ENCODE peak calls at places on chromosomes 3 and 15, in seven cellular contexts. P, R, X, V, T, L and W are unnamed samples.

GRCh38 chr3:133089906-133090305 is 51.7 kb downstream of the TMEM108 start:
- DNase-seq in P (no peak), R (no peak), X (no peak), V (no peak), T (no peak), L (no peak), W (no peak)

GRCh38 chr15:23401627-23402026 is 45.4 kb downstream of the GOLGA6L2 start:
- DNase-seq in P (no peak), R (no peak), X (no peak), V (no peak), T (no peak), L (no peak), W (no peak)

GRCh38 chr15:40103124-40103858 is 5.4 kb downstream of the BMF start:
- DNase-seq in P (no peak), R (peak; percentile 89), X (peak; percentile 83), V (no peak), T (no peak), L (no peak), W (no peak)

GRCh38 chr3:197209366-197210260 is 88.8 kb downstream of the DLG1 start:
- DNase-seq in P (no peak), R (no peak), X (no peak), V (no peak), T (no peak), L (no peak), W (no peak)

GRCh38 chr15:34039506-34040123 is 611 bp upstream of the AVEN start:
- DNase-seq in P (no peak), R (no peak), X (peak; percentile 10), V (no peak), T (peak; percentile 39), L (no peak), W (no peak)

GRCh38 chr3:152352559-152352958 is 83.8 kb downstream of the MBNL1 start:
- DNase-seq in P (no peak), R (peak; percentile 26), X (no peak), V (no peak), T (no peak), L (no peak), W (no peak)

GRCh38 chr15:98651581-98652220 is 3.4 kb downstream of the IGF1R start:
- DNase-seq in P (no peak), R (no peak), X (no peak), V (no peak), T (no peak), L (no peak), W (no peak)

GRCh38 chr3:186930639-186931486 is 537 bp downstream of the ST6GAL1 start:
- DNase-seq in P (peak; percentile 48), R (peak; percentile 84), X (peak; percentile 8), V (peak; percentile 53), T (peak; percentile 43), L (no peak), W (peak; percentile 64)

GRCh38 chr3:167940241-167940640 is 155.5 kb downstream of the GOLIM4 start:
- DNase-seq in P (no peak), R (no peak), X (no peak), V (no peak), T (no peak), L (no peak), W (no peak)

GRCh38 chr3:30779686-30780287 is 114.7 kb downstream of the GADL1 start:
- DNase-seq in P (no peak), R (peak; percentile 53), X (no peak), V (no peak), T (no peak), L (peak; percentile 25), W (no peak)

GRCh38 chr3:9013782-9014181 is 50.5 kb upstream of the RAD18 start:
- DNase-seq in P (no peak), R (no peak), X (no peak), V (no peak), T (no peak), L (no peak), W (no peak)

GRCh38 chr15:31341036-31341435 is 14.4 kb downstream of the KLF13 start:
- DNase-seq in P (no peak), R (no peak), X (no peak), V (no peak), T (no peak), L (no peak), W (no peak)

GRCh38 chr15:63021031-63021430 is 21.5 kb upstream of the TPM1 start:
- DNase-seq in P (no peak), R (no peak), X (no peak), V (no peak), T (no peak), L (no peak), W (no peak)

GRCh38 chr15:49242820-49243219 is 72.8 kb downstream of the GALK2 start:
- DNase-seq in P (no peak), R (peak; percentile 21), X (no peak), V (no peak), T (no peak), L (peak; percentile 43), W (no peak)

GRCh38 chr15:59438891-59439290 is 905 bp downstream of the FAM81A start:
- DNase-seq in P (no peak), R (no peak), X (no peak), V (no peak), T (no peak), L (no peak), W (no peak)

GRCh38 chr3:156431334-156432121 is 123.4 kb downstream of the SSR3 start:
- DNase-seq in P (no peak), R (no peak), X (no peak), V (no peak), T (no peak), L (no peak), W (no peak)

GRCh38 chr3:187445352-187445751 is 77.2 kb downstream of the RTP4 start:
- DNase-seq in P (no peak), R (no peak), X (no peak), V (no peak), T (no peak), L (no peak), W (no peak)

GRCh38 chr3:194573680-194574437 is 59.4 kb downstream of the TMEM44 start:
- DNase-seq in P (no peak), R (peak; percentile 77), X (peak; percentile 41), V (no peak), T (peak; percentile 32), L (no peak), W (no peak)

GRCh38 chr15:34726407-34727100 is 28.2 kb downstream of the GJD2 start:
- DNase-seq in P (no peak), R (no peak), X (no peak), V (no peak), T (no peak), L (no peak), W (no peak)

GRCh38 chr3:57942872-57943283 is 65.3 kb upstream of the FLNB start:
- DNase-seq in P (no peak), R (no peak), X (no peak), V (no peak), T (no peak), L (no peak), W (no peak)

GRCh38 chr3:183845090-183845489 is 19.7 kb upstream of the MAP6D1 start:
- DNase-seq in P (no peak), R (no peak), X (no peak), V (no peak), T (no peak), L (no peak), W (no peak)

GRCh38 chr3:25571285-25571684 is 93.4 kb downstream of the TOP2B start:
- DNase-seq in P (no peak), R (no peak), X (no peak), V (no peak), T (no peak), L (no peak), W (no peak)

GRCh38 chr3:57983734-57984518 is 24.3 kb upstream of the FLNB start:
- DNase-seq in P (peak; percentile 9), R (no peak), X (no peak), V (no peak), T (peak; percentile 37), L (peak; percentile 61), W (no peak)

GRCh38 chr15:70200511-70200991 is 102.8 kb upstream of the TLE3 start:
- DNase-seq in P (no peak), R (no peak), X (no peak), V (no peak), T (no peak), L (no peak), W (no peak)

GRCh38 chr15:91950631-91951384 is 97.3 kb downstream of the SLCO3A1 start:
- DNase-seq in P (no peak), R (no peak), X (no peak), V (no peak), T (no peak), L (no peak), W (no peak)

GRCh38 chr15:68497206-68497910 is 65.4 kb upstream of the ITGA11 start:
- DNase-seq in P (no peak), R (no peak), X (no peak), V (no peak), T (no peak), L (no peak), W (no peak)

GRCh38 chr15:57832183-57832582 is 125.7 kb downstream of the POLR2M start:
- DNase-seq in P (no peak), R (no peak), X (no peak), V (no peak), T (no peak), L (no peak), W (no peak)